ENCODE peak calls at places on chromosomes 2 and 18, in ten cellular contexts. B is fibroblast of the aortic adventitia, G is NCI-H748 treated with DMSO at 0.1 percent for 48 hours, K is astrocyte of the spinal cord, Q is RPMI8226, A is sciatic nerve, J is left colon, I is substantia nigra, X is C1 segment of cervical spinal cord, T is left cardiac atrium. V is an unnamed sample.

GRCh38 chr2:54771166-54771565 is 47.7 kb downstream of the EML6 start:
- DNase-seq in B (no peak), G (no peak), K (peak), Q (no peak), A (no peak), J (no peak), I (no peak), X (no peak), T (no peak), V (no peak)

GRCh38 chr2:202599911-202600310 is 34.9 kb upstream of the FAM117B start:
- DNase-seq in B (no peak), G (no peak), K (no peak), Q (no peak), A (no peak), J (no peak), I (no peak), X (no peak), T (no peak), V (no peak)

GRCh38 chr2:467892-468630 is 180.2 kb upstream of the ALKAL2 start:
- DNase-seq in B (no peak), G (no peak), K (no peak), Q (no peak), A (no peak), J (no peak), I (no peak), X (no peak), T (no peak), V (no peak)

GRCh38 chr2:20623741-20624155 is 27.1 kb downstream of the HS1BP3 start:
- DNase-seq in B (no peak), G (no peak), K (no peak), Q (no peak), A (peak), J (peak), I (no peak), X (no peak), T (peak), V (no peak)

GRCh38 chr18:31723998-31724711 is 36.5 kb downstream of the SLC25A52 start:
- DNase-seq in B (peak), G (no peak), K (peak), Q (no peak), A (peak), J (no peak), I (peak), X (peak), T (peak), V (no peak)

GRCh38 chr18:58846325-58846724 is 18.4 kb upstream of the ZNF532 start:
- DNase-seq in B (no peak), G (no peak), K (no peak), Q (no peak), A (no peak), J (no peak), I (no peak), X (no peak), T (no peak), V (no peak)

GRCh38 chr2:134398300-134398699 is 144.4 kb downstream of the MGAT5 start:
- DNase-seq in B (peak), G (no peak), K (peak), Q (no peak), A (no peak), J (no peak), I (no peak), X (no peak), T (no peak), V (no peak)

GRCh38 chr2:2273421-2273820 is 57.7 kb downstream of the MYT1L start:
- DNase-seq in B (no peak), G (no peak), K (no peak), Q (no peak), A (no peak), J (no peak), I (no peak), X (no peak), T (no peak), V (no peak)

GRCh38 chr2:171158790-171159325 is 1.8 kb downstream of the TLK1 start:
- DNase-seq in B (no peak), G (peak), K (no peak), Q (no peak), A (no peak), J (no peak), I (no peak), X (no peak), T (no peak), V (no peak)

GRCh38 chr2:207129821-207130220 is 35.9 kb downstream of the KLF7 start:
- DNase-seq in B (no peak), G (no peak), K (no peak), Q (no peak), A (no peak), J (no peak), I (no peak), X (no peak), T (no peak), V (no peak)

GRCh38 chr2:229980440-229981184 is 58.3 kb downstream of the FBXO36 start:
- DNase-seq in B (peak), G (no peak), K (peak), Q (no peak), A (no peak), J (peak), I (peak), X (peak), T (peak), V (no peak)

GRCh38 chr18:38115201-38115600 is 549.6 kb upstream of the CELF4 start:
- DNase-seq in B (no peak), G (no peak), K (no peak), Q (no peak), A (no peak), J (no peak), I (no peak), X (no peak), T (no peak), V (no peak)